ENCODE peak calls at places on chromosomes 3 and 15, in seven cellular contexts. One of them, this sample, is unnamed.
A peak's percentile ranks its signal among the peaks of the same experiment; 100 is the strongest.

GRCh38 chr15:74171965-74172541 is 1.5 kb upstream of the ISLR start:
- DNase-seq in T-helper 17 cell: no peak
- DNase-seq in fibroblast of the conjunctiva: no peak
- DNase-seq in skeletal muscle cell: no peak
- DNase-seq in HTR-8/SVneo: no peak
- DNase-seq in naive B cell: no peak
- DNase-seq in trophoblast cell: no peak
- DNase-seq in this sample: no peak

GRCh38 chr3:156551261-156551660 is 3.7 kb downstream of the SSR3 start:
- DNase-seq in T-helper 17 cell: no peak
- DNase-seq in fibroblast of the conjunctiva: no peak
- DNase-seq in skeletal muscle cell: no peak
- DNase-seq in HTR-8/SVneo: no peak
- DNase-seq in naive B cell: no peak
- DNase-seq in trophoblast cell: peak; percentile 30
- DNase-seq in this sample: no peak

GRCh38 chr3:197482001-197482400 is 73.8 kb downstream of the BDH1 start:
- DNase-seq in T-helper 17 cell: no peak
- DNase-seq in fibroblast of the conjunctiva: no peak
- DNase-seq in skeletal muscle cell: no peak
- DNase-seq in HTR-8/SVneo: no peak
- DNase-seq in naive B cell: no peak
- DNase-seq in trophoblast cell: no peak
- DNase-seq in this sample: no peak

GRCh38 chr3:37628711-37629301 is 232.9 kb upstream of the CTDSPL start:
- DNase-seq in T-helper 17 cell: no peak
- DNase-seq in fibroblast of the conjunctiva: peak; percentile 75
- DNase-seq in skeletal muscle cell: peak; percentile 20
- DNase-seq in HTR-8/SVneo: no peak
- DNase-seq in naive B cell: no peak
- DNase-seq in trophoblast cell: no peak
- DNase-seq in this sample: no peak

GRCh38 chr3:73041537-73041936 is 19.9 kb upstream of the EBLN2 start:
- DNase-seq in T-helper 17 cell: no peak
- DNase-seq in fibroblast of the conjunctiva: no peak
- DNase-seq in skeletal muscle cell: no peak
- DNase-seq in HTR-8/SVneo: no peak
- DNase-seq in naive B cell: no peak
- DNase-seq in trophoblast cell: no peak
- DNase-seq in this sample: no peak

GRCh38 chr3:38165722-38166387 is 518 bp downstream of the OXSR1 start:
- DNase-seq in T-helper 17 cell: peak; percentile 28
- DNase-seq in fibroblast of the conjunctiva: no peak
- DNase-seq in skeletal muscle cell: no peak
- DNase-seq in HTR-8/SVneo: no peak
- DNase-seq in naive B cell: no peak
- DNase-seq in trophoblast cell: no peak
- DNase-seq in this sample: no peak

GRCh38 chr15:56349554-56349953 is 15.7 kb upstream of the TEX9 start:
- DNase-seq in T-helper 17 cell: no peak
- DNase-seq in fibroblast of the conjunctiva: no peak
- DNase-seq in skeletal muscle cell: no peak
- DNase-seq in HTR-8/SVneo: no peak
- DNase-seq in naive B cell: no peak
- DNase-seq in trophoblast cell: no peak
- DNase-seq in this sample: no peak

GRCh38 chr3:24180616-24181015 is 235.5 kb downstream of the NR1D2 start:
- DNase-seq in T-helper 17 cell: no peak
- DNase-seq in fibroblast of the conjunctiva: no peak
- DNase-seq in skeletal muscle cell: no peak
- DNase-seq in HTR-8/SVneo: no peak
- DNase-seq in naive B cell: no peak
- DNase-seq in trophoblast cell: no peak
- DNase-seq in this sample: no peak

GRCh38 chr3:87437765-87438164 is 161.4 kb upstream of the POU1F1 start:
- DNase-seq in T-helper 17 cell: no peak
- DNase-seq in fibroblast of the conjunctiva: no peak
- DNase-seq in skeletal muscle cell: peak; percentile 20
- DNase-seq in HTR-8/SVneo: no peak
- DNase-seq in naive B cell: no peak
- DNase-seq in trophoblast cell: no peak
- DNase-seq in this sample: no peak

GRCh38 chr15:52008698-52009434 is 10.2 kb upstream of the MAPK6 start:
- DNase-seq in T-helper 17 cell: no peak
- DNase-seq in fibroblast of the conjunctiva: no peak
- DNase-seq in skeletal muscle cell: no peak
- DNase-seq in HTR-8/SVneo: no peak
- DNase-seq in naive B cell: no peak
- DNase-seq in trophoblast cell: peak; percentile 90
- DNase-seq in this sample: no peak

GRCh38 chr3:66655673-66656072 is 154.9 kb upstream of the LRIG1 start:
- DNase-seq in T-helper 17 cell: no peak
- DNase-seq in fibroblast of the conjunctiva: no peak
- DNase-seq in skeletal muscle cell: no peak
- DNase-seq in HTR-8/SVneo: no peak
- DNase-seq in naive B cell: no peak
- DNase-seq in trophoblast cell: no peak
- DNase-seq in this sample: no peak

GRCh38 chr3:124833710-124834332 is 53.3 kb downstream of the ITGB5 start:
- DNase-seq in T-helper 17 cell: no peak
- DNase-seq in fibroblast of the conjunctiva: no peak
- DNase-seq in skeletal muscle cell: no peak
- DNase-seq in HTR-8/SVneo: no peak
- DNase-seq in naive B cell: no peak
- DNase-seq in trophoblast cell: no peak
- DNase-seq in this sample: no peak

GRCh38 chr15:45863881-45864580 is 229.2 kb downstream of the SQOR start:
- DNase-seq in T-helper 17 cell: no peak
- DNase-seq in fibroblast of the conjunctiva: no peak
- DNase-seq in skeletal muscle cell: no peak
- DNase-seq in HTR-8/SVneo: no peak
- DNase-seq in naive B cell: no peak
- DNase-seq in trophoblast cell: no peak
- DNase-seq in this sample: no peak

GRCh38 chr15:43253431-43254403 is 13.0 kb downstream of the TGM5 start:
- DNase-seq in T-helper 17 cell: peak; percentile 18
- DNase-seq in fibroblast of the conjunctiva: no peak
- DNase-seq in skeletal muscle cell: no peak
- DNase-seq in HTR-8/SVneo: no peak
- DNase-seq in naive B cell: peak; percentile 29
- DNase-seq in trophoblast cell: no peak
- DNase-seq in this sample: peak; percentile 22

GRCh38 chr15:29172742-29173725 is 96.6 kb downstream of the NSMCE3 start:
- DNase-seq in T-helper 17 cell: no peak
- DNase-seq in fibroblast of the conjunctiva: no peak
- DNase-seq in skeletal muscle cell: no peak
- DNase-seq in HTR-8/SVneo: no peak
- DNase-seq in naive B cell: no peak
- DNase-seq in trophoblast cell: no peak
- DNase-seq in this sample: no peak

GRCh38 chr3:15645740-15646490 is 44.4 kb downstream of the BTD start:
- DNase-seq in T-helper 17 cell: no peak
- DNase-seq in fibroblast of the conjunctiva: peak; percentile 52
- DNase-seq in skeletal muscle cell: peak; percentile 92
- DNase-seq in HTR-8/SVneo: peak; percentile 85
- DNase-seq in naive B cell: no peak
- DNase-seq in trophoblast cell: peak; percentile 21
- DNase-seq in this sample: no peak

GRCh38 chr3:177037241-177037640 is 160.0 kb downstream of the TBL1XR1 start:
- DNase-seq in T-helper 17 cell: no peak
- DNase-seq in fibroblast of the conjunctiva: no peak
- DNase-seq in skeletal muscle cell: no peak
- DNase-seq in HTR-8/SVneo: no peak
- DNase-seq in naive B cell: no peak
- DNase-seq in trophoblast cell: no peak
- DNase-seq in this sample: no peak

GRCh38 chr3:113035387-113035982 is 44.7 kb downstream of the GTPBP8 start:
- DNase-seq in T-helper 17 cell: peak; percentile 30
- DNase-seq in fibroblast of the conjunctiva: peak; percentile 29
- DNase-seq in skeletal muscle cell: no peak
- DNase-seq in HTR-8/SVneo: peak; percentile 62
- DNase-seq in naive B cell: peak; percentile 41
- DNase-seq in trophoblast cell: peak; percentile 57
- DNase-seq in this sample: peak; percentile 39

GRCh38 chr15:20645956-20646355 is 104.4 kb upstream of the GOLGA6L6 start:
- DNase-seq in T-helper 17 cell: no peak
- DNase-seq in fibroblast of the conjunctiva: no peak
- DNase-seq in skeletal muscle cell: no peak
- DNase-seq in HTR-8/SVneo: no peak
- DNase-seq in naive B cell: peak; percentile 56
- DNase-seq in trophoblast cell: no peak
- DNase-seq in this sample: no peak

GRCh38 chr3:144162042-144162441 is 190.4 kb downstream of the DIPK2A start:
- DNase-seq in T-helper 17 cell: no peak
- DNase-seq in fibroblast of the conjunctiva: no peak
- DNase-seq in skeletal muscle cell: peak; percentile 53
- DNase-seq in HTR-8/SVneo: peak; percentile 3
- DNase-seq in naive B cell: no peak
- DNase-seq in trophoblast cell: no peak
- DNase-seq in this sample: no peak

GRCh38 chr3:184399410-184399809 is 19.6 kb downstream of the CHRD start:
- DNase-seq in T-helper 17 cell: no peak
- DNase-seq in fibroblast of the conjunctiva: peak; percentile 78
- DNase-seq in skeletal muscle cell: peak; percentile 75
- DNase-seq in HTR-8/SVneo: peak; percentile 37
- DNase-seq in naive B cell: no peak
- DNase-seq in trophoblast cell: no peak
- DNase-seq in this sample: no peak

GRCh38 chr15:92637621-92638020 is 18.0 kb downstream of the FAM174B start:
- DNase-seq in T-helper 17 cell: no peak
- DNase-seq in fibroblast of the conjunctiva: no peak
- DNase-seq in skeletal muscle cell: no peak
- DNase-seq in HTR-8/SVneo: no peak
- DNase-seq in naive B cell: no peak
- DNase-seq in trophoblast cell: no peak
- DNase-seq in this sample: no peak

GRCh38 chr15:44286814-44287555 is 1.5 kb upstream of the GOLM2 start:
- DNase-seq in T-helper 17 cell: no peak
- DNase-seq in fibroblast of the conjunctiva: no peak
- DNase-seq in skeletal muscle cell: no peak
- DNase-seq in HTR-8/SVneo: no peak
- DNase-seq in naive B cell: no peak
- DNase-seq in trophoblast cell: no peak
- DNase-seq in this sample: no peak

GRCh38 chr15:49270541-49271421 is 100.7 kb downstream of the GALK2 start:
- DNase-seq in T-helper 17 cell: no peak
- DNase-seq in fibroblast of the conjunctiva: no peak
- DNase-seq in skeletal muscle cell: no peak
- DNase-seq in HTR-8/SVneo: no peak
- DNase-seq in naive B cell: no peak
- DNase-seq in trophoblast cell: no peak
- DNase-seq in this sample: no peak

GRCh38 chr15:98853161-98853560 is 154.4 kb downstream of the PGPEP1L start:
- DNase-seq in T-helper 17 cell: peak; percentile 57
- DNase-seq in fibroblast of the conjunctiva: peak; percentile 82
- DNase-seq in skeletal muscle cell: peak; percentile 87
- DNase-seq in HTR-8/SVneo: peak; percentile 77
- DNase-seq in naive B cell: peak; percentile 70
- DNase-seq in trophoblast cell: peak; percentile 89
- DNase-seq in this sample: no peak

GRCh38 chr3:195226445-195226844 is 44.5 kb downstream of the XXYLT1 start:
- DNase-seq in T-helper 17 cell: no peak
- DNase-seq in fibroblast of the conjunctiva: no peak
- DNase-seq in skeletal muscle cell: no peak
- DNase-seq in HTR-8/SVneo: no peak
- DNase-seq in naive B cell: no peak
- DNase-seq in trophoblast cell: no peak
- DNase-seq in this sample: no peak

GRCh38 chr15:56835598-56836275 is 82.7 kb upstream of the TCF12 start:
- DNase-seq in T-helper 17 cell: no peak
- DNase-seq in fibroblast of the conjunctiva: no peak
- DNase-seq in skeletal muscle cell: no peak
- DNase-seq in HTR-8/SVneo: no peak
- DNase-seq in naive B cell: no peak
- DNase-seq in trophoblast cell: no peak
- DNase-seq in this sample: no peak

GRCh38 chr3:20316238-20316637 is 130.2 kb upstream of the SGO1 start:
- DNase-seq in T-helper 17 cell: no peak
- DNase-seq in fibroblast of the conjunctiva: no peak
- DNase-seq in skeletal muscle cell: no peak
- DNase-seq in HTR-8/SVneo: no peak
- DNase-seq in naive B cell: no peak
- DNase-seq in trophoblast cell: no peak
- DNase-seq in this sample: no peak

GRCh38 chr15:28962851-28963710 is 77.3 kb downstream of the APBA2 start:
- DNase-seq in T-helper 17 cell: no peak
- DNase-seq in fibroblast of the conjunctiva: no peak
- DNase-seq in skeletal muscle cell: no peak
- DNase-seq in HTR-8/SVneo: no peak
- DNase-seq in naive B cell: no peak
- DNase-seq in trophoblast cell: no peak
- DNase-seq in this sample: no peak

GRCh38 chr3:150324261-150324660 is 83.8 kb upstream of the TSC22D2 start:
- DNase-seq in T-helper 17 cell: no peak
- DNase-seq in fibroblast of the conjunctiva: no peak
- DNase-seq in skeletal muscle cell: no peak
- DNase-seq in HTR-8/SVneo: no peak
- DNase-seq in naive B cell: no peak
- DNase-seq in trophoblast cell: peak; percentile 58
- DNase-seq in this sample: no peak

GRCh38 chr3:118942651-118943050 is 92.0 kb downstream of the IGSF11 start:
- DNase-seq in T-helper 17 cell: no peak
- DNase-seq in fibroblast of the conjunctiva: no peak
- DNase-seq in skeletal muscle cell: no peak
- DNase-seq in HTR-8/SVneo: no peak
- DNase-seq in naive B cell: no peak
- DNase-seq in trophoblast cell: no peak
- DNase-seq in this sample: no peak

GRCh38 chr15:73367624-73368300 is 996 bp downstream of the HCN4 start:
- DNase-seq in T-helper 17 cell: no peak
- DNase-seq in fibroblast of the conjunctiva: no peak
- DNase-seq in skeletal muscle cell: no peak
- DNase-seq in HTR-8/SVneo: no peak
- DNase-seq in naive B cell: no peak
- DNase-seq in trophoblast cell: no peak
- DNase-seq in this sample: no peak

GRCh38 chr3:191499307-191500125 is 38.6 kb downstream of the PYDC2 start:
- DNase-seq in T-helper 17 cell: no peak
- DNase-seq in fibroblast of the conjunctiva: peak; percentile 3
- DNase-seq in skeletal muscle cell: peak; percentile 18
- DNase-seq in HTR-8/SVneo: peak; percentile 48
- DNase-seq in naive B cell: no peak
- DNase-seq in trophoblast cell: no peak
- DNase-seq in this sample: no peak

GRCh38 chr15:80404719-80405553 is 754 bp downstream of the ARNT2 start:
- DNase-seq in T-helper 17 cell: no peak
- DNase-seq in fibroblast of the conjunctiva: no peak
- DNase-seq in skeletal muscle cell: no peak
- DNase-seq in HTR-8/SVneo: peak; percentile 47
- DNase-seq in naive B cell: no peak
- DNase-seq in trophoblast cell: no peak
- DNase-seq in this sample: no peak

GRCh38 chr15:40847225-40847961 is 3.5 kb downstream of the SPINT1 start:
- DNase-seq in T-helper 17 cell: no peak
- DNase-seq in fibroblast of the conjunctiva: no peak
- DNase-seq in skeletal muscle cell: no peak
- DNase-seq in HTR-8/SVneo: peak; percentile 68
- DNase-seq in naive B cell: peak; percentile 35
- DNase-seq in trophoblast cell: no peak
- DNase-seq in this sample: peak; percentile 39

GRCh38 chr15:71603379-71603778 is 207.0 kb upstream of the NR2E3 start:
- DNase-seq in T-helper 17 cell: no peak
- DNase-seq in fibroblast of the conjunctiva: no peak
- DNase-seq in skeletal muscle cell: no peak
- DNase-seq in HTR-8/SVneo: no peak
- DNase-seq in naive B cell: no peak
- DNase-seq in trophoblast cell: no peak
- DNase-seq in this sample: no peak

GRCh38 chr15:40695469-40695910 is 516 bp downstream of the RAD51 start:
- DNase-seq in T-helper 17 cell: no peak
- DNase-seq in fibroblast of the conjunctiva: no peak
- DNase-seq in skeletal muscle cell: no peak
- DNase-seq in HTR-8/SVneo: peak; percentile 19
- DNase-seq in naive B cell: no peak
- DNase-seq in trophoblast cell: no peak
- DNase-seq in this sample: peak; percentile 18

GRCh38 chr3:183213415-183213814 is 39.6 kb upstream of the B3GNT5 start:
- DNase-seq in T-helper 17 cell: no peak
- DNase-seq in fibroblast of the conjunctiva: no peak
- DNase-seq in skeletal muscle cell: no peak
- DNase-seq in HTR-8/SVneo: no peak
- DNase-seq in naive B cell: no peak
- DNase-seq in trophoblast cell: no peak
- DNase-seq in this sample: no peak

This sample was measured in GM18507.